ENCODE peak calls at places on chromosomes 6 and 20, in four cellular contexts. C, X, T and D are unnamed samples.
A peak's percentile ranks its signal among the peaks of the same experiment; 100 is the strongest.

GRCh38 chr6:135506270-135506997 is 8.9 kb upstream of the AHI1 start:
- DNase-seq in T (peak; percentile 82), X (peak; percentile 56), C (no peak), D (peak; percentile 65)

GRCh38 chr6:36414481-36414880 is 27.0 kb upstream of the ETV7 start:
- DNase-seq in C (no peak), X (peak; percentile 35), T (peak; percentile 31), D (peak; percentile 56)

GRCh38 chr6:118562959-118563358 is 14.9 kb downstream of the PLN start:
- DNase-seq in C (no peak), T (no peak), X (no peak), D (peak; percentile 67)

GRCh38 chr6:37638414-37639079 is 59.1 kb downstream of the MDGA1 start:
- DNase-seq in C (no peak), T (peak; percentile 46), X (no peak), D (no peak)

GRCh38 chr6:15335385-15335784 is 89.5 kb downstream of the JARID2 start:
- DNase-seq in X (no peak), T (no peak), C (no peak), D (no peak)

GRCh38 chr6:151351731-151352130 is 39.6 kb downstream of the ZBTB2 start:
- DNase-seq in X (no peak), C (no peak), T (no peak), D (no peak)

GRCh38 chr6:170101281-170102035 is 189.4 kb downstream of the DLL1 start:
- DNase-seq in X (no peak), T (no peak), C (peak; percentile 37), D (no peak)

GRCh38 chr6:83838727-83839126 is 14.4 kb upstream of the RIPPLY2 start:
- DNase-seq in T (no peak), C (no peak), X (no peak), D (no peak)

GRCh38 chr6:150632785-150633465 is 33.2 kb downstream of the PLEKHG1 start:
- DNase-seq in T (no peak), C (no peak), X (no peak), D (no peak)

GRCh38 chr20:41879151-41879550 is 261.0 kb upstream of the CHD6 start:
- DNase-seq in C (no peak), T (no peak), X (no peak), D (no peak)

GRCh38 chr6:109579361-109579760 is 96.3 kb upstream of the ZBTB24 start:
- DNase-seq in X (no peak), C (no peak), T (peak; percentile 1), D (no peak)

GRCh38 chr6:44253307-44254101 is 3.8 kb downstream of the SLC35B2 start:
- DNase-seq in T (no peak), X (peak; percentile 65), C (no peak), D (peak; percentile 37)

GRCh38 chr6:107513214-107513613 is 23.3 kb downstream of the SOBP start:
- DNase-seq in C (no peak), T (no peak), X (no peak), D (no peak)

GRCh38 chr6:1312193-1312443 is 220 bp downstream of the FOXQ1 start:
- DNase-seq in X (no peak), T (no peak), C (no peak), D (no peak)